ENCODE peak calls at places on chromosomes 5 and 9, in nine cellular contexts. E, I, G, A, D, B, L, V and W are unnamed samples. For H3K27me3, the result is how much of the 10 kb centered on the place peaks cover.

GRCh38 chr9:88076286-88077070 is 61.8 kb downstream of the SPATA31C2 start:
- DNase-seq in E (peak), I (peak), G (peak), A (peak), D (no peak), B (peak), L (peak), V (peak), W (peak)

GRCh38 chr9:116499986-116500871 is 186.9 kb upstream of the TRIM32 start:
- DNase-seq in E (no peak), I (no peak), G (peak), A (no peak), D (no peak), B (no peak), L (no peak), V (no peak), W (no peak)

GRCh38 chr9:29475471-29475870 is 1902.2 kb upstream of the C9orf72 start:
- DNase-seq in E (no peak), I (no peak), G (no peak), A (no peak), D (no peak), B (no peak), L (no peak), V (no peak), W (no peak)

GRCh38 chr9:118962426-118962825 is 406.8 kb downstream of the BRINP1 start:
- DNase-seq in E (no peak), I (no peak), G (no peak), A (no peak), D (no peak), B (no peak), L (no peak), V (no peak), W (no peak)

GRCh38 chr9:95494416-95495371 is 22.1 kb downstream of the PTCH1 start:
- DNase-seq in E (no peak), I (no peak), G (no peak), A (no peak), D (peak), B (no peak), L (peak), V (peak), W (peak)

GRCh38 chr5:67118050-67118620 is 78.5 kb downstream of the CD180 start:
- DNase-seq in E (no peak), I (no peak), G (no peak), A (no peak), D (no peak), B (no peak), L (no peak), V (no peak), W (no peak)

GRCh38 chr9:109307380-109308240 is 13.2 kb downstream of the EPB41L4B start:
- DNase-seq in E (no peak), I (no peak), G (no peak), A (no peak), D (no peak), B (peak), L (no peak), V (no peak), W (no peak)

GRCh38 chr9:95509851-95510529 is 6.8 kb downstream of the PTCH1 start:
- DNase-seq in E (no peak), I (no peak), G (no peak), A (peak), D (no peak), B (peak), L (no peak), V (no peak), W (no peak)

GRCh38 chr9:106718996-106719395 is 144.0 kb upstream of the ZNF462 start:
- DNase-seq in E (no peak), I (no peak), G (peak), A (no peak), D (no peak), B (no peak), L (no peak), V (no peak), W (no peak)

GRCh38 chr9:114410910-114411309 is 23.1 kb upstream of the AKNA start:
- DNase-seq in E (no peak), I (no peak), G (no peak), A (no peak), D (no peak), B (no peak), L (no peak), V (no peak), W (no peak)

GRCh38 chr5:66223637-66224036 is 79.5 kb downstream of the SREK1 start:
- DNase-seq in E (no peak), I (peak), G (no peak), A (no peak), D (no peak), B (no peak), L (no peak), V (no peak), W (no peak)

GRCh38 chr5:149301744-149302380 is 30.2 kb downstream of the AFAP1L1 start:
- DNase-seq in E (no peak), I (no peak), G (peak), A (no peak), D (no peak), B (no peak), L (no peak), V (no peak), W (no peak)

GRCh38 chr5:52778784-52779183 is 8.9 kb upstream of the ITGA1 start:
- DNase-seq in E (no peak), I (no peak), G (no peak), A (no peak), D (no peak), B (no peak), L (no peak), V (no peak), W (no peak)

GRCh38 chr5:115184780-115185179 is 15.1 kb upstream of the TRIM36 start:
- DNase-seq in E (no peak), I (no peak), G (no peak), A (no peak), D (no peak), B (no peak), L (no peak), V (no peak), W (no peak)

GRCh38 chr9:136686794-136687711 is at the start of gene AGPAT2:
- DNase-seq in E (peak), I (peak), G (no peak), A (peak), D (peak), B (peak), L (peak), V (peak), W (peak)

GRCh38 chr9:110912701-110913291 is 125.5 kb downstream of the LPAR1 start:
- DNase-seq in E (no peak), I (no peak), G (no peak), A (no peak), D (no peak), B (no peak), L (no peak), V (no peak), W (no peak)

GRCh38 chr5:28254846-28255245 is 1216.5 kb upstream of the CDH9 start:
- DNase-seq in E (no peak), I (no peak), G (no peak), A (no peak), D (no peak), B (no peak), L (no peak), V (no peak), W (no peak)

GRCh38 chr5:61809651-61810050 is 477.6 kb downstream of the ZSWIM6 start:
- DNase-seq in E (peak), I (no peak), G (no peak), A (no peak), D (no peak), B (peak), L (no peak), V (no peak), W (no peak)

GRCh38 chr9:14315754-14316573 is 2.0 kb upstream of the NFIB start:
- DNase-seq in E (no peak), I (peak), G (no peak), A (peak), D (no peak), B (no peak), L (peak), V (peak), W (no peak)

GRCh38 chr5:124889522-124889828 is 143.0 kb upstream of the ZNF608 start:
- DNase-seq in E (no peak), I (no peak), G (no peak), A (no peak), D (no peak), B (no peak), L (no peak), V (no peak), W (no peak)

GRCh38 chr5:107304671-107305070 is 366.1 kb downstream of the EFNA5 start:
- DNase-seq in E (no peak), I (no peak), G (no peak), A (no peak), D (no peak), B (no peak), L (no peak), V (no peak), W (no peak)

GRCh38 chr5:6461006-6461405 is 12.3 kb downstream of the UBE2QL1 start:
- DNase-seq in E (no peak), I (no peak), G (no peak), A (no peak), D (no peak), B (no peak), L (no peak), V (no peak), W (no peak)

GRCh38 chr5:9320652-9321051 is 225.2 kb downstream of the SEMA5A start:
- DNase-seq in E (no peak), I (no peak), G (no peak), A (no peak), D (no peak), B (no peak), L (no peak), V (no peak), W (no peak)

GRCh38 chr5:8843766-8844165 is 702.1 kb downstream of the SEMA5A start:
- DNase-seq in E (no peak), I (no peak), G (no peak), A (peak), D (no peak), B (no peak), L (no peak), V (no peak), W (no peak)

GRCh38 chr5:168472329-168472728 is 13.9 kb upstream of the RARS1 start:
- DNase-seq in E (peak), I (no peak), G (peak), A (no peak), D (no peak), B (no peak), L (no peak), V (no peak), W (no peak)

GRCh38 chr5:149731617-149732400 is 1.7 kb downstream of the PPARGC1B start:
- DNase-seq in E (peak), I (peak), G (peak), A (peak), D (peak), B (peak), L (peak), V (peak), W (peak)

GRCh38 chr5:932151-932627 is 39.5 kb downstream of the TRIP13 start:
- DNase-seq in E (no peak), I (no peak), G (no peak), A (no peak), D (no peak), B (no peak), L (no peak), V (no peak), W (no peak)

GRCh38 chr5:60586307-60586901 is 113.6 kb downstream of the DEPDC1B start:
- DNase-seq in E (no peak), I (no peak), G (no peak), A (no peak), D (no peak), B (no peak), L (peak), V (no peak), W (no peak)
- TF ChIP-seq CTCF in E (peak), I (peak), G (peak), A (peak), D (no peak), B (no peak), L (peak), V (peak), W (no peak)

DNA sequence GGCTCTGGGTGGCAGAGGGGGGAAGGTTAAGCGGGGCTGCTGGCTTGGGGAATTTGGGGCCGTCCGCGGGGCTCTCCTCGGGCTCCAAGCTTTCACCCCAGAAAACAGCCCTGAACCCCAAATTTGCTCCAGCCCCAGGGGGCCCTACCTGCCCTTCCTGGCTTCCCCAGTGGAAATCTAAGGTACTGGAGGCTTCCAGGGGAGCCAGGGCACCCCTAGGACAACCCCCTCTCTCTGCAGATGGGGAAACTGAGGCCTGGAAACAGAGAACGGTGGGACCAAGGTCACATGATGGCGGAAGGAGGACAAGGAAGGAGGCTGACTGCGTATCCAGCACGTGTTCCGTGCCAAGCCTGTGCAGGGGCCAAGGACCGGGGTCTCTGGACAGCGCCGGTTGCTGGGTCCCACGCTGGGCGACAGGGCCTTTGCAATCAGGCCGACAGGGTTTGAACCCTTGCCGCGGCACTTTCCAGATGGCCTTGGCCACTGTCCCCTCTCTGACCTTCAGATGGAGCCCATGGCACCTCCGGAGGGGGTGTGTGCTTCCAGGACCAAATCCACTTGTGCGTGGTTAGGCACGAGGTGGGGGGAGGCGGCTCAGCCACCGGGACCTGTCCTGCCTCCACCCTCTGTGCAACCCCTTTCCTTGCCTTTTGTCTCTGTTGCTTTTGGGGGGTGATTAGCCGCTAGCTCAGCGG is 183.1 kb downstream of the C9orf50 start:
- DNase-seq in E (no peak), I (no peak), G (no peak), A (peak), D (no peak), B (no peak), L (peak), V (no peak), W (no peak)
- H3K27ac ChIP-seq in E (peak), I (peak), G (peak), A (peak), D (no peak), B (no peak), L (no peak), V (peak), W (no peak)

GRCh38 chr9:948497-948896 is 28.0 kb upstream of the DMRT3 start:
- DNase-seq in E (no peak), I (no peak), G (no peak), A (no peak), D (no peak), B (no peak), L (no peak), V (no peak), W (no peak)
- H3K27me3 ChIP-seq in E (under half), I (under half), G (under half), A (half or more), D (under half), B (under half), L (under half), V (under half), W (under half)

GRCh38 chr9:78365979-78366697 is 69.2 kb downstream of the PSAT1 start:
- DNase-seq in E (no peak), I (no peak), G (no peak), A (no peak), D (no peak), B (no peak), L (peak), V (no peak), W (no peak)
- TF ChIP-seq CTCF in E (no peak), I (peak), G (peak), A (no peak), D (no peak), B (peak), L (peak), V (peak), W (peak)

GRCh38 chr5:138966236-138966985 is 91.3 kb upstream of the LRRTM2 start:
- DNase-seq in E (no peak), I (no peak), G (no peak), A (no peak), D (no peak), B (no peak), L (no peak), V (no peak), W (no peak)
- H3K27ac ChIP-seq in E (no peak), I (no peak), G (no peak), A (no peak), D (no peak), B (no peak), L (no peak), V (no peak), W (no peak)

GRCh38 chr5:78373231-78373630 is 12.8 kb downstream of the SCAMP1 start:
- DNase-seq in E (no peak), I (no peak), G (no peak), A (no peak), D (no peak), B (no peak), L (no peak), V (no peak), W (no peak)
- H3K27me3 ChIP-seq in E (under half), I (under half), G (under half), A (under half), D (under half), B (under half), L (under half), V (under half), W (under half)

GRCh38 chr5:180117378-180117725 is 45.8 kb upstream of the RNF130 start:
- DNase-seq in E (no peak), I (no peak), G (no peak), A (no peak), D (no peak), B (no peak), L (no peak), V (no peak), W (no peak)
- TF ChIP-seq CTCF in E (no peak), I (no peak), G (no peak), A (no peak), D (no peak), B (no peak), L (no peak), V (no peak), W (no peak)

DNA sequence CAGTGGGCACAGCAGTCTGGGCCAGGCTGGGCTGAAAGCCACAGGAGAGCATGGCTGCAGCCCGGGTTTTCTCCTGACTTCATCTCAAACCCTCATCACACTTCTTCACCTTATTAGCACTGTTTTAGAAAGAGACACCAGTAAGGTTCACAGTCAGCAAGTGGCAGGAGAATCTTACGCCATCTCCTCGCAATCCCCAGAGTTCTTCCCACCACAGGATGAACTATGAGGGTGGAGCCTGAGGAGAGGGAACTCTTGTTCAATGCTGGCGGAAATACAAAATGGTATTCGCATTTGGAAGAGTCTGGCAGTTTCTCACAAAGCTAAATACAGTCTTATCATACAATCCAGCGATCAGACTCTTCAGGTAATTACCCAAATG is 14.7 kb downstream of the BICD2 start:
- DNase-seq in E (no peak), I (no peak), G (no peak), A (no peak), D (no peak), B (no peak), L (no peak), V (no peak), W (no peak)
- H3K27ac ChIP-seq in E (no peak), I (no peak), G (no peak), A (peak), D (no peak), B (no peak), L (no peak), V (peak), W (no peak)